ENCODE peak calls at places on chromosomes 7 and 10, in four cellular contexts. A is HepG2, S is GM12878, O is K562. E is an unnamed sample.
A peak's percentile ranks its signal among the peaks of the same experiment; 100 is the strongest.

GRCh38 chr7:150931199-150931869 is 46.8 kb downstream of the KCNH2 start:
- DNase-seq in A (no peak), S (no peak), O (no peak), E (no peak)

GRCh38 chr7:41977165-41977651 is 259.8 kb downstream of the GLI3 start:
- DNase-seq in A (peak; percentile 21), S (no peak), O (peak; percentile 14), E (peak; percentile 53)

GRCh38 chr7:144027974-144028373 is 20.8 kb upstream of the OR2A5 start:
- DNase-seq in A (no peak), S (no peak), O (no peak), E (no peak)

GRCh38 chr7:140080919-140081318 is 18.2 kb upstream of the PARP12 start:
- DNase-seq in A (no peak), S (no peak), O (no peak), E (no peak)

GRCh38 chr10:93542358-93542791 is 24.1 kb upstream of the FFAR4 start:
- DNase-seq in A (no peak), S (no peak), O (peak; percentile 10), E (peak; percentile 27)

GRCh38 chr7:151012921-151013347 is 11.4 kb downstream of the ATG9B start:
- DNase-seq in A (peak; percentile 45), S (no peak), O (peak; percentile 56), E (peak; percentile 54)

GRCh38 chr10:71865561-71866041 is 14.6 kb upstream of the PSAP start:
- DNase-seq in A (no peak), S (no peak), O (no peak), E (no peak)

GRCh38 chr7:123023126-123023525 is 27.6 kb upstream of the TAS2R16 start:
- DNase-seq in A (no peak), S (no peak), O (no peak), E (no peak)

GRCh38 chr10:113709221-113709838 is 29.6 kb downstream of the CASP7 start:
- DNase-seq in A (no peak), S (no peak), O (no peak), E (peak; percentile 7)

GRCh38 chr7:110595694-110596093 is 495.2 kb upstream of the LRRN3 start:
- DNase-seq in A (no peak), S (no peak), O (no peak), E (no peak)

GRCh38 chr7:149760538-149760937 is 12.8 kb downstream of the ZNF467 start:
- DNase-seq in A (no peak), S (no peak), O (peak; percentile 33), E (no peak)

GRCh38 chr7:64892116-64892515 is 11.0 kb upstream of the ZNF273 start:
- DNase-seq in A (no peak), S (no peak), O (no peak), E (no peak)

GRCh38 chr7:8913687-8914086 is 480.3 kb downstream of the NXPH1 start:
- DNase-seq in A (no peak), S (no peak), O (no peak), E (no peak)

GRCh38 chr10:61835069-61835908 is 66.2 kb upstream of the ARID5B start:
- DNase-seq in A (peak; percentile 44), S (peak; percentile 7), O (peak; percentile 68), E (peak; percentile 13)

GRCh38 chr7:105805619-105806018 is 70.8 kb downstream of the ATXN7L1 start:
- DNase-seq in A (no peak), S (no peak), O (no peak), E (no peak)

GRCh38 chr10:43420369-43421200 is 11.6 kb upstream of the HNRNPF start:
- DNase-seq in A (peak; percentile 96), S (no peak), O (peak; percentile 59), E (peak; percentile 82)

GRCh38 chr10:92800122-92800521 is 48.2 kb upstream of the EXOC6 start:
- DNase-seq in A (no peak), S (no peak), O (no peak), E (no peak)

GRCh38 chr10:97072851-97073665 is 112.7 kb downstream of the SLIT1 start:
- DNase-seq in A (peak; percentile 55), S (peak; percentile 13), O (peak; percentile 75), E (peak; percentile 72)

GRCh38 chr10:114010316-114010715 is 33.4 kb upstream of the ADRB1 start:
- DNase-seq in A (no peak), S (no peak), O (no peak), E (no peak)

GRCh38 chr7:105808703-105809590 is 67.5 kb downstream of the ATXN7L1 start:
- DNase-seq in A (no peak), S (peak; percentile 99), O (no peak), E (no peak)

GRCh38 chr10:43105119-43105792 is 28.4 kb downstream of the RET start:
- DNase-seq in A (peak; percentile 36), S (no peak), O (peak; percentile 96), E (peak; percentile 70)

GRCh38 chr10:118151461-118151860 is 104.7 kb upstream of the RAB11FIP2 start:
- DNase-seq in A (no peak), S (no peak), O (no peak), E (no peak)

GRCh38 chr7:2116903-2117680 is 115.7 kb downstream of the MAD1L1 start:
- DNase-seq in A (no peak), S (no peak), O (no peak), E (no peak)

GRCh38 chr10:108230478-108231170 is 1066.1 kb upstream of the SORCS1 start:
- DNase-seq in A (no peak), S (no peak), O (no peak), E (no peak)

DNA sequence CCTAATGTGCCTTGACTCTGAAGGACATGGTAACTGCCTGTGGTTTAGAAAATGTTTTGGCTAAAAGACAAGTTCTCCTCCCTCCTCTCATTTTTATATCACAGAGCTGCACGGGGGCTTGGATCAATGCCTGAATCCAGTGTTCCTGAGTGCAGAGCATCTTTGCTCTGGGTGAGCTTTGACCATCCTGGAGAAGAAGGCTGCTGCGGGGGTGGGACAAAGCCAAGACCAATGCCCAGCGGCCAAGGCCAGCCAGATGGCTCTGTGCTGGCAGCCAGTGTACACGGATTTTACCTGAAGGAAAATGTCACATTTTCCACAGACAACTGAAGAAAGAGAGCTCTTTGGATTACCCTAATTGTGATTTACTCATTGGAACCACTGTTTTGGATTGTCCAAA is 102.0 kb upstream of the TARP start:
- DNase-seq in A (no peak), S (no peak), O (no peak), E (no peak)
- TF ChIP-seq USF2 in A (no peak), S (no peak), O (no peak), E (no peak)

GRCh38 chr7:125118444-125118843 is 188.8 kb upstream of the POT1 start:
- DNase-seq in A (no peak), S (no peak), O (no peak), E (no peak)

GRCh38 chr7:125112741-125113309 is 183.2 kb upstream of the POT1 start:
- DNase-seq in A (no peak), S (no peak), O (no peak), E (no peak)
- TF ChIP-seq JUNB in A (no peak), S (no peak), O (no peak), E (no peak)

GRCh38 chr7:23469961-23470250 is 385 bp downstream of the IGF2BP3 start:
- DNase-seq in A (no peak), S (no peak), O (no peak), E (no peak)
- TF ChIP-seq USF2 in A (no peak), S (no peak), O (no peak), E (no peak)

DNA sequence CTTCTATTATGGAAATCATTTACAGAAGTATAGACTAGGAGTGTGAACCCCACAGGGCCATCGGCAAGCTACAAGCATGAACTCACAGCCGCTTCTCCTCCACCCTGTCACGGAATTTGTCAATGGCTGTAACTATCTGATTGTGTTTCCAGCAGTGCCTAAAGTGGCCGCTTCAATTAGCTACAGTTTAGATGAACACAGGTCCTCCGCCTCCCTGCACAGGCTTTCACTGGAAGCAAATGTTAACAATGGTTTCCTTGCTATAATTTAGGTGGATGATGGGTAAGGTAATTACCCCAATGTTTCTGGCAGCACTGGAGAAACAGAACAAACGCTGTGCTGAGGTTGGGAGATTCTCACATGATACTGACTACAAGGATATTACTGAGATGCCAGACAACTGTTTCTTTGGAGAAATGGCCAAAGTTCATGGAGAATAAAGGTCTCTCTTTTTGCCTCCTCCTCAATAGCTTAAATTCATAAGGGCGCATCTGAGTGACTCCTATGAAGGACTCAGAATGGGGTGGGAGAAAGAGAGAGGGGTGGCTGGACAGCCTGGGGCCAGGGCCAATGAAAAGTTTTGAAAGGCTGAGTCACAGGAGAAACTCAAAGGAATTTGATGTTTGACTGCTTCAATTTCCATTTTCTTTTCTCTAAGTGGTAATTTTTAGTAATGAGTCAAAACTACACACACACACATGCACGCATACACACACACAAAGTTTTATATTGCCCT is 78.9 kb downstream of the SVIL start:
- DNase-seq in A (no peak), S (no peak), O (no peak), E (no peak)
- TF ChIP-seq JUNB in A (no peak), S (no peak), O (no peak), E (no peak)

GRCh38 chr10:11797281-11797680 is 25.9 kb upstream of the PROSER2 start:
- DNase-seq in A (no peak), S (no peak), O (no peak), E (no peak)

GRCh38 chr10:11794566-11794965 is 28.6 kb upstream of the PROSER2 start:
- DNase-seq in A (peak; percentile 62), S (no peak), O (no peak), E (peak; percentile 51)

GRCh38 chr10:11795101-11795920 is 27.8 kb upstream of the PROSER2 start:
- DNase-seq in A (no peak), S (no peak), O (no peak), E (no peak)

GRCh38 chr10:11797847-11798633 is 25.1 kb upstream of the PROSER2 start:
- DNase-seq in A (peak; percentile 53), S (no peak), O (no peak), E (no peak)

GRCh38 chr10:11796439-11796838 is 26.7 kb upstream of the PROSER2 start:
- DNase-seq in A (no peak), S (no peak), O (no peak), E (no peak)
- TF ChIP-seq USF2 in A (no peak), S (no peak), O (no peak), E (no peak)

GRCh38 chr10:102781089-102781920 is 37.6 kb downstream of the WBP1L start:
- DNase-seq in A (no peak), S (no peak), O (peak; percentile 18), E (no peak)
- TF ChIP-seq JUNB in A (no peak), S (no peak), O (no peak), E (no peak)

E was measured in A549.